ENCODE peak calls at places on chromosomes 3 and 15, in seven cellular contexts. N is activated effector memory CD4-positive, alpha-beta T cell treated with anti-CD3 and anti-CD28 coated beads, Interleukin-2, amount 50 U/mL, for 16 hours; Y is fibroblast of mammary gland; I is Ammon's horn; X is SJSA1; F is GM13976; S is NT2/D1. D is an unnamed sample.

GRCh38 chr15:48871536-48871935 is 6.4 kb upstream of the EID1 start:
- DNase-seq in N (no peak), Y (no peak), I (no peak), X (no peak), F (no peak), S (no peak), D (no peak)

GRCh38 chr3:19065027-19065426 is 83.3 kb upstream of the KCNH8 start:
- DNase-seq in N (no peak), Y (no peak), I (peak), X (no peak), F (no peak), S (no peak), D (no peak)

GRCh38 chr15:81492303-81492702 is 118.3 kb upstream of the TMC3 start:
- DNase-seq in N (no peak), Y (peak), I (peak), X (peak), F (no peak), S (no peak), D (no peak)

GRCh38 chr3:195204360-195205166 is 66.4 kb downstream of the XXYLT1 start:
- DNase-seq in N (peak), Y (peak), I (no peak), X (no peak), F (no peak), S (no peak), D (no peak)

GRCh38 chr3:41893977-41894376 is 67.9 kb downstream of the ULK4 start:
- DNase-seq in N (no peak), Y (peak), I (peak), X (peak), F (peak), S (no peak), D (no peak)

GRCh38 chr15:45115312-45115820 is 1.2 kb downstream of the DUOXA2 start:
- DNase-seq in N (no peak), Y (no peak), I (no peak), X (no peak), F (no peak), S (no peak), D (no peak)

GRCh38 chr3:135213213-135213612 is 418.2 kb downstream of the EPHB1 start:
- DNase-seq in N (no peak), Y (no peak), I (no peak), X (no peak), F (no peak), S (no peak), D (no peak)

GRCh38 chr3:13186416-13186815 is 113.2 kb upstream of the IQSEC1 start:
- DNase-seq in N (no peak), Y (no peak), I (no peak), X (peak), F (no peak), S (no peak), D (no peak)

GRCh38 chr15:74222231-74222511 is 14.0 kb upstream of the CCDC33 start:
- DNase-seq in N (no peak), Y (no peak), I (no peak), X (no peak), F (no peak), S (no peak), D (no peak)

GRCh38 chr3:12932347-12932746 is 91.0 kb upstream of the RPL32 start:
- DNase-seq in N (no peak), Y (no peak), I (peak), X (no peak), F (no peak), S (no peak), D (peak)

GRCh38 chr3:99929409-99930139 is 111.9 kb downstream of the CMSS1 start:
- DNase-seq in N (no peak), Y (peak), I (peak), X (peak), F (no peak), S (no peak), D (no peak)

GRCh38 chr3:123397050-123397590 is 51.8 kb downstream of the ADCY5 start:
- DNase-seq in N (no peak), Y (no peak), I (no peak), X (peak), F (no peak), S (no peak), D (no peak)

GRCh38 chr15:87429754-87430153 is 826.8 kb downstream of the NTRK3 start:
- DNase-seq in N (no peak), Y (no peak), I (no peak), X (no peak), F (no peak), S (no peak), D (no peak)

GRCh38 chr3:15723624-15723884 is 74.2 kb downstream of the ANKRD28 start:
- DNase-seq in N (no peak), Y (no peak), I (no peak), X (no peak), F (no peak), S (no peak), D (no peak)

GRCh38 chr15:41801850-41802455 is 25.9 kb upstream of the JMJD7 start:
- DNase-seq in N (peak), Y (peak), I (no peak), X (no peak), F (no peak), S (no peak), D (no peak)

GRCh38 chr3:130743354-130743753 is 3.3 kb downstream of the PIK3R4 start:
- DNase-seq in N (no peak), Y (no peak), I (no peak), X (no peak), F (no peak), S (no peak), D (no peak)

GRCh38 chr15:73803806-73804205 is 50.7 kb upstream of the INSYN1 start:
- DNase-seq in N (no peak), Y (no peak), I (no peak), X (no peak), F (no peak), S (no peak), D (no peak)

GRCh38 chr3:18126772-18127171 is 298.4 kb downstream of the SATB1 start:
- DNase-seq in N (no peak), Y (no peak), I (no peak), X (no peak), F (no peak), S (no peak), D (no peak)

GRCh38 chr3:148036331-148036881 is 627.2 kb downstream of the ZIC1 start:
- DNase-seq in N (no peak), Y (peak), I (no peak), X (no peak), F (no peak), S (no peak), D (no peak)

GRCh38 chr15:88657326-88658069 is 18.7 kb downstream of the ISG20 start:
- DNase-seq in N (no peak), Y (peak), I (peak), X (peak), F (peak), S (no peak), D (no peak)

GRCh38 chr3:23041918-23042696 is 161.0 kb upstream of the UBE2E2 start:
- DNase-seq in N (no peak), Y (peak), I (no peak), X (no peak), F (no peak), S (no peak), D (no peak)

GRCh38 chr3:149340310-149340933 is 7.0 kb upstream of the TM4SF18 start:
- DNase-seq in N (no peak), Y (peak), I (no peak), X (peak), F (no peak), S (no peak), D (no peak)